ENCODE peak calls at places on chromosomes 6 and 20, in six cellular contexts. One of them, this sample, is unnamed.

GRCh38 chr20:24502661-24503060 is 33.2 kb downstream of the SYNDIG1 start:
- DNase-seq in nephron progenitor cell: no peak
- DNase-seq in HS-5: no peak
- DNase-seq in HFFc6: peak
- DNase-seq in renal cortical epithelial cell: no peak
- DNase-seq in RPMI8226: no peak
- DNase-seq in this sample: no peak

GRCh38 chr6:28003661-28004060 is 46.6 kb downstream of the OR2B6 start:
- DNase-seq in nephron progenitor cell: no peak
- DNase-seq in HS-5: no peak
- DNase-seq in HFFc6: no peak
- DNase-seq in renal cortical epithelial cell: no peak
- DNase-seq in RPMI8226: no peak
- DNase-seq in this sample: no peak

GRCh38 chr20:8020314-8021079 is 936 bp upstream of the TMX4 start:
- DNase-seq in nephron progenitor cell: no peak
- DNase-seq in HS-5: no peak
- DNase-seq in HFFc6: no peak
- DNase-seq in renal cortical epithelial cell: peak
- DNase-seq in RPMI8226: peak
- DNase-seq in this sample: peak

GRCh38 chr6:5248302-5249098 is 12.2 kb downstream of the LYRM4 start:
- DNase-seq in nephron progenitor cell: no peak
- DNase-seq in HS-5: no peak
- DNase-seq in HFFc6: no peak
- DNase-seq in renal cortical epithelial cell: no peak
- DNase-seq in RPMI8226: no peak
- DNase-seq in this sample: peak

GRCh38 chr6:166644631-166645030 is 17.6 kb upstream of the RPS6KA2 start:
- DNase-seq in nephron progenitor cell: no peak
- DNase-seq in HS-5: no peak
- DNase-seq in HFFc6: no peak
- DNase-seq in renal cortical epithelial cell: no peak
- DNase-seq in RPMI8226: no peak
- DNase-seq in this sample: no peak

GRCh38 chr20:42401598-42401997 is 783.4 kb upstream of the CHD6 start:
- DNase-seq in nephron progenitor cell: no peak
- DNase-seq in HS-5: no peak
- DNase-seq in HFFc6: no peak
- DNase-seq in renal cortical epithelial cell: no peak
- DNase-seq in RPMI8226: no peak
- DNase-seq in this sample: no peak

GRCh38 chr6:36244641-36245280 is 25.1 kb upstream of the PNPLA1 start:
- DNase-seq in nephron progenitor cell: peak
- DNase-seq in HS-5: no peak
- DNase-seq in HFFc6: no peak
- DNase-seq in renal cortical epithelial cell: peak
- DNase-seq in RPMI8226: no peak
- DNase-seq in this sample: peak

GRCh38 chr20:3970016-3970415 is 45.3 kb downstream of the RNF24 start:
- DNase-seq in nephron progenitor cell: no peak
- DNase-seq in HS-5: no peak
- DNase-seq in HFFc6: no peak
- DNase-seq in renal cortical epithelial cell: no peak
- DNase-seq in RPMI8226: no peak
- DNase-seq in this sample: no peak

GRCh38 chr6:44456070-44456965 is 68.8 kb downstream of the CDC5L start:
- DNase-seq in nephron progenitor cell: peak
- DNase-seq in HS-5: no peak
- DNase-seq in HFFc6: peak
- DNase-seq in renal cortical epithelial cell: peak
- DNase-seq in RPMI8226: peak
- DNase-seq in this sample: peak

GRCh38 chr6:153231048-153231635 is 100.1 kb upstream of the RGS17 start:
- DNase-seq in nephron progenitor cell: peak
- DNase-seq in HS-5: peak
- DNase-seq in HFFc6: no peak
- DNase-seq in renal cortical epithelial cell: peak
- DNase-seq in RPMI8226: peak
- DNase-seq in this sample: peak

This sample was measured in kidney tubule cell.